ENCODE peak calls at places on chromosomes 16 and 17, in eight cellular contexts. C is thoracic aorta; E is stomach; W is spleen; H is neuronal stem cell; M is CD4-positive, CD25-positive, alpha-beta regulatory T cell; B is OCI-LY7; J is WERI-Rb-1. O is an unnamed sample.

GRCh38 chr17:59329558-59330313 is 1.7 kb upstream of the YPEL2 start:
- DNase-seq in E (peak; percentile 66), C (no peak), H (peak; percentile 69), B (peak; percentile 79), W (peak; percentile 82), M (peak; percentile 84), J (peak; percentile 76), O (peak; percentile 60)

GRCh38 chr17:16442141-16442540 is 26.8 kb downstream of the TRPV2 start:
- DNase-seq in E (no peak), M (no peak), H (no peak), C (no peak), B (no peak), J (no peak), W (no peak), O (no peak)

GRCh38 chr17:48293319-48294192 is 136.5 kb downstream of the SKAP1 start:
- DNase-seq in B (no peak), J (peak; percentile 88), E (no peak), C (no peak), W (no peak), M (no peak), H (no peak), O (no peak)

GRCh38 chr16:48408688-48409087 is 23.5 kb upstream of the SIAH1 start:
- DNase-seq in H (no peak), W (no peak), J (no peak), E (peak; percentile 39), M (no peak), B (no peak), C (no peak), O (peak; percentile 58)

GRCh38 chr17:42937712-42938596 is 26.3 kb downstream of the AARSD1 start:
- DNase-seq in B (peak; percentile 78), C (no peak), H (peak; percentile 52), E (no peak), M (peak; percentile 43), J (peak; percentile 75), W (no peak), O (no peak)

GRCh38 chr16:807345-808251 is 7.1 kb upstream of the GNG13 start:
- DNase-seq in J (peak; percentile 94), C (peak; percentile 49), M (peak; percentile 94), W (peak; percentile 98), B (peak; percentile 84), E (peak; percentile 95), H (peak; percentile 87), O (peak; percentile 94)

GRCh38 chr16:86214326-86215232 is 295.7 kb upstream of the FOXF1 start:
- DNase-seq in C (no peak), J (no peak), M (no peak), E (no peak), B (no peak), H (no peak), W (peak; percentile 80), O (no peak)

GRCh38 chr16:46883353-46883689 is 841 bp upstream of the GPT2 start:
- DNase-seq in C (no peak), H (no peak), J (no peak), E (no peak), W (no peak), B (no peak), M (no peak), O (no peak)

GRCh38 chr17:76076765-76077581 is 2.0 kb upstream of the ZACN start:
- DNase-seq in C (no peak), M (peak; percentile 80), E (no peak), H (no peak), W (peak; percentile 80), B (no peak), J (no peak), O (no peak)

GRCh38 chr17:40303009-40303657 is 5.8 kb upstream of the RARA start:
- DNase-seq in J (peak; percentile 67), E (peak; percentile 54), M (peak; percentile 75), B (peak; percentile 60), C (no peak), W (no peak), H (no peak), O (no peak)

GRCh38 chr17:82985973-82986372 is 93.4 kb upstream of the METRNL start:
- DNase-seq in C (no peak), W (peak; percentile 92), H (no peak), B (peak; percentile 60), M (peak; percentile 81), E (peak; percentile 38), J (no peak), O (peak; percentile 44)

DNA sequence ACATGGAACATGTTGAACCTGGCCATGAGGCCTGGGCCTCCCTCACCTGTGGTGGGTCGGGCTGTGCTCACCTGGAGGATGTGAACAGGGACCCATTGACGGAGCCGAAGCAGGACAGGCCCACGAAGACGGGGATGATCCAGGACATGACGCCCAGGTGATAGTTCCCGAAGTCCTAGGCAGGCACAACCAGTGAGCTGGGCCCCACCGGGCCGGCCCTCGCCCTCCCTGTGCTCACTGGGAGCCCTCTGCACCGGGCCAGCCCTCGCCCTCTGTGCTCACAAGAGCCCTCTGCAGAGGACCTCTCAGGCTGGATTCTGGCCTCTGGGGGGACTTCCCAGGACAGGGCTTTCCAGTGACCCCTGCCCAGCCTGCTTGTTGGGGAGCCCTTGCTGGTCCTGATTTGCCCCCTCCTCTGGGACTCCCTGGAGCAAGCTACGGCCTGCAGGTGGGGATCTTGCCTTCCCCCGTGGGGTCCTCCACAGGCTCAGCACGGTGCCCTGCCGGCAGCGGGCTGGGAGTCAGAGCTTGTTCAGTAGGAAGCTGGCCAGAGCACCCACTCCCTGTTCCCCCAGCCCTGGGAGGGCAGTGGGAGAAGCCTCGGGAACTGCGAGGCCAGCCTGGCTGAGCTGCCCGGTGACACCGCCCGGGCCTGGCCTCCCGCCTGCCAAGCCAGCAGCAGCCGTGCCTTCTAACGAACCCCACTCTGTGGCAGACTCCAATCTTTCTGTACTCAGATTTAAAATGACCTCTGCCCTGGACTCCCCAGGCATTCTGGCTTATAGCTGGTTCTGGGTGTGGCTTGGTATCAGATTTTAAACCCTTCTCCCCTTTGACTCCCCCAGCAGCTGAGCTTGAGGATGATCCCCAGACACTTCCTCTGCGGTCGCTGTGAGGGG is 30.4 kb downstream of the SLC7A5 start:
- DNase-seq in H (no peak), M (no peak), J (no peak), C (no peak), W (no peak), B (no peak), E (peak; percentile 81), O (peak; percentile 91)
- H3K36me3 ChIP-seq in H (peaks cover 73% of the 10 kb centered on the region), M (peaks cover 60% of the 10 kb centered on the region), J (peaks cover 32% of the 10 kb centered on the region), C (no peaks in the 10 kb centered on the region), W (peaks cover 89% of the 10 kb centered on the region), B (peaks cover 99% of the 10 kb centered on the region), E (peaks cover 74% of the 10 kb centered on the region), O (no peaks in the 10 kb centered on the region)

GRCh38 chr17:17919169-17920107 is 52.8 kb downstream of the TOM1L2 start:
- DNase-seq in E (peak; percentile 71), W (peak; percentile 82), H (peak; percentile 65), M (peak; percentile 71), B (peak; percentile 75), C (peak; percentile 16), J (peak; percentile 85), O (peak; percentile 71)

GRCh38 chr17:17924857-17925250 is 47.3 kb downstream of the TOM1L2 start:
- DNase-seq in W (no peak), M (no peak), J (no peak), E (no peak), B (no peak), C (no peak), H (no peak), O (no peak)

GRCh38 chr17:17921192-17922082 is 50.8 kb downstream of the TOM1L2 start:
- DNase-seq in B (no peak), E (no peak), M (no peak), H (peak; percentile 86), J (peak; percentile 67), W (no peak), C (no peak), O (no peak)

GRCh38 chr17:17924131-17924856 is 47.9 kb downstream of the TOM1L2 start:
- DNase-seq in E (no peak), B (no peak), C (no peak), M (no peak), W (no peak), H (no peak), J (no peak), O (no peak)

GRCh38 chr17:17922198-17922901 is 49.9 kb downstream of the TOM1L2 start:
- DNase-seq in W (no peak), H (no peak), J (no peak), E (no peak), M (no peak), B (no peak), C (no peak), O (no peak)
- H3K36me3 ChIP-seq in W (no peaks in the 10 kb centered on the region), H (no peaks in the 10 kb centered on the region), J (no peaks in the 10 kb centered on the region), E (no peaks in the 10 kb centered on the region), M (no peaks in the 10 kb centered on the region), B (no peaks in the 10 kb centered on the region), C (no peaks in the 10 kb centered on the region), O (no peaks in the 10 kb centered on the region)

GRCh38 chr17:1852327-1852726 is 22.5 kb downstream of the RPA1 start:
- DNase-seq in E (no peak), W (no peak), C (no peak), M (peak; percentile 26), B (no peak), J (no peak), H (no peak), O (peak; percentile 67)

GRCh38 chr17:1843947-1844346 is 14.1 kb downstream of the RPA1 start:
- DNase-seq in M (no peak), J (no peak), W (no peak), B (no peak), H (no peak), C (no peak), E (no peak), O (no peak)

DNA sequence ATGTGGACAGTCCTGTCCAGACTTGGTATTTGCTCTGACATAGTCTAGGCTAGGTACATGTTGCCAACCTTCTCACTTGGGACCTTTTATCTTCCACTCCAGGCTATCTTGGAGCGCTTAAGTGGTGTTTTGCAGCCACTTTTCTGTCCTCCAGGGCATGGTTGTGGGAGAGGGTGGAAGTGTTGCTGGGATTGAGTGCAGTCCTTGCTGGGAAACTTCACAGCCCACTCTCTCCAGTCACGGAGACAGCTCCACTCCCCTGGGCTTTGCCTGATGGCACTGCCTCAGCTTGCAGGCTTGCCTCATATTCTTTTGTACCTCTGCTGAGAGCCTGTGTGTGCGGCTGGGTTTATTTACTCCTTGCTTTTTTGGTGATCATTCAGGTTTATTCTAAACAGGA is 17.4 kb downstream of the RPA1 start:
- DNase-seq in E (no peak), M (no peak), J (no peak), W (no peak), H (no peak), C (no peak), B (no peak), O (no peak)
- H3K36me3 ChIP-seq in E (peaks cover 95% of the 10 kb centered on the region), M (peaks cover 66% of the 10 kb centered on the region), J (peaks cover 83% of the 10 kb centered on the region), W (peaks cover 98% of the 10 kb centered on the region), H (peaks cover 84% of the 10 kb centered on the region), C (peaks cover 11% of the 10 kb centered on the region), B (peaks cover 90% of the 10 kb centered on the region), O (peaks cover 34% of the 10 kb centered on the region)

GRCh38 chr17:49741692-49742076 is 22.2 kb downstream of the FAM117A start:
- DNase-seq in E (no peak), H (no peak), J (peak; percentile 57), M (no peak), W (no peak), B (no peak), C (no peak), O (no peak)
- H3K36me3 ChIP-seq in E (no peaks in the 10 kb centered on the region), H (no peaks in the 10 kb centered on the region), J (peaks cover 4% of the 10 kb centered on the region), M (peaks cover 12% of the 10 kb centered on the region), W (no peaks in the 10 kb centered on the region), B (peaks cover 35% of the 10 kb centered on the region), C (no peaks in the 10 kb centered on the region), O (no peaks in the 10 kb centered on the region)

O was measured in right lobe of liver.